ENCODE peak calls at places on chromosomes 11 and 22, in six cellular contexts. P is tibial artery, Z is lung, L is neural progenitor cell, X is AG10803, B is upper lobe of right lung. J is an unnamed sample.

GRCh38 chr22:45007247-45007945 is 2.4 kb downstream of the PHF21B start:
- DNase-seq in B (no peak), X (no peak), L (peak), P (no peak), Z (no peak), J (peak)

GRCh38 chr11:34632105-34632780 is 11.3 kb downstream of the EHF start:
- DNase-seq in Z (no peak), B (no peak), L (peak), P (no peak), X (peak), J (no peak)

GRCh38 chr11:67316882-67317364 is 13.6 kb downstream of the SSH3 start:
- DNase-seq in Z (no peak), P (no peak), L (no peak), B (no peak), X (no peak), J (peak)

GRCh38 chr22:23862103-23862502 is 4.4 kb downstream of the SLC2A11 start:
- DNase-seq in P (no peak), L (peak), Z (peak), B (no peak), X (peak), J (peak)

GRCh38 chr11:113884361-113884836 is 9.0 kb upstream of the USP28 start:
- DNase-seq in B (no peak), P (no peak), Z (no peak), L (peak), X (peak), J (peak)

GRCh38 chr22:39117585-39118191 is 20.6 kb downstream of the APOBEC3H start:
- DNase-seq in B (no peak), X (peak), Z (no peak), P (no peak), L (peak), J (peak)

GRCh38 chr11:72975778-72976520 is 161.7 kb downstream of the ATG16L2 start:
- DNase-seq in B (no peak), X (peak), Z (no peak), P (no peak), L (no peak), J (peak)

GRCh38 chr11:31442086-31442485 is 67.3 kb downstream of the IMMP1L start:
- DNase-seq in Z (no peak), L (peak), B (no peak), X (no peak), P (no peak), J (no peak)

GRCh38 chr22:44396021-44396726 is 83.4 kb upstream of the SHISAL1 start:
- DNase-seq in X (no peak), B (peak), Z (no peak), L (no peak), P (peak), J (no peak)

GRCh38 chr11:8841899-8842298 is 69.1 kb upstream of the AKIP1 start:
- DNase-seq in X (no peak), Z (no peak), L (no peak), P (no peak), B (no peak), J (peak)

GRCh38 chr11:22828373-22828772 is 1.2 kb downstream of the SVIP start:
- DNase-seq in Z (no peak), B (no peak), L (no peak), P (no peak), X (no peak), J (no peak)
- H3K4me3 ChIP-seq in Z (no peak), B (peak), L (peak), P (peak), X (no peak), J (no peak)

GRCh38 chr11:13668102-13668956 is at the start of gene FAR1:
- DNase-seq in Z (peak), P (peak), X (peak), B (peak), L (peak), J (peak)
- TF ChIP-seq CTCF in Z (peak), P (peak), X (peak), B (peak), L (peak), J (peak)

DNA sequence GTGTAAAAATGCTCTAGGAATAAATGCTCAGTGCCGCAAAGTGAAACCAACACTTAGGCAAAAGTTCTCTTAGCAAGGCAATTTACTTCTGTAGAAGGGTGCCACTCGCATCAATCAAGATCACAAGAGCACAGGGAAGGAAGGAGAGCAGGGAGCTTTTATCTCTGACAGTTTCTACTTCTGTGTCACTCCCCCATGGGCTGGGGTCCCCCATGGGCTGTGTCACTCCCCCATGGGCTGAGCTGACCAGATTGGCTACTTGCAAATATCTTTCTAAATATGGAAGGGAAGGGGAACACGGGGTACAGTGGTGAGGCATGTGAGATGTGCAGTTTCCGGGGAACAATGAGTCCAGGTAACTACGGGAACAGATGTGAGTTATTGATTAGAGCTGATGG is 397 bp downstream of the OR52N2 start:
- DNase-seq in B (no peak), P (no peak), X (no peak), L (no peak), Z (no peak), J (peak)
- H3K4me3 ChIP-seq in B (peak), P (peak), X (peak), L (peak), Z (peak), J (peak)

DNA sequence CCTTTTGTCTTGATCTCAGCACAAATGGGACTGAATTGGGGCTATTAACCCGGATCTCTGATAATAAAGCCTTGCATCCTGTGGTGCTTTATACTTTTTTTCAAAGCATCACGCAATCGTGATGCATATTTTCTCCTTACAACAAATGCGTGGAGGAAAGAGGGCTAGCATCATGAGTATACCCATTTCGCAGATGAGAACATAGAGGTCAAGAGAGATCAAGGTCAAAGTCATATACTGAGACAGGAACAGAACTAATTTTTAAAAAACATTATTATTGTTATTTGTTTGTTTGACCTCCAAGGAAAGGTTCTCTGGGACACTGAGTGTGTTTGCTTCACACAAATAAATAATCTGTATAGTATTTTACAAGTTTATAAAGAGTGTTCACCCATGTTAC is 191.2 kb downstream of the ST3GAL4 start:
- DNase-seq in P (no peak), X (no peak), Z (no peak), B (no peak), L (no peak), J (no peak)
- TF ChIP-seq CTCF in P (no peak), X (no peak), Z (no peak), B (no peak), L (no peak), J (no peak)

GRCh38 chr22:46055851-46056168 is 78.8 kb upstream of the WNT7B start:
- DNase-seq in B (no peak), X (no peak), Z (no peak), P (peak), L (no peak), J (no peak)
- H3K4me3 ChIP-seq in B (peak), X (peak), Z (no peak), P (peak), L (no peak), J (no peak)

GRCh38 chr11:118290923-118291322 is 13.6 kb upstream of the CD3E start:
- DNase-seq in B (no peak), X (no peak), P (peak), L (peak), Z (peak), J (peak)
- TF ChIP-seq CTCF in B (peak), X (peak), P (no peak), L (peak), Z (peak), J (peak)

DNA sequence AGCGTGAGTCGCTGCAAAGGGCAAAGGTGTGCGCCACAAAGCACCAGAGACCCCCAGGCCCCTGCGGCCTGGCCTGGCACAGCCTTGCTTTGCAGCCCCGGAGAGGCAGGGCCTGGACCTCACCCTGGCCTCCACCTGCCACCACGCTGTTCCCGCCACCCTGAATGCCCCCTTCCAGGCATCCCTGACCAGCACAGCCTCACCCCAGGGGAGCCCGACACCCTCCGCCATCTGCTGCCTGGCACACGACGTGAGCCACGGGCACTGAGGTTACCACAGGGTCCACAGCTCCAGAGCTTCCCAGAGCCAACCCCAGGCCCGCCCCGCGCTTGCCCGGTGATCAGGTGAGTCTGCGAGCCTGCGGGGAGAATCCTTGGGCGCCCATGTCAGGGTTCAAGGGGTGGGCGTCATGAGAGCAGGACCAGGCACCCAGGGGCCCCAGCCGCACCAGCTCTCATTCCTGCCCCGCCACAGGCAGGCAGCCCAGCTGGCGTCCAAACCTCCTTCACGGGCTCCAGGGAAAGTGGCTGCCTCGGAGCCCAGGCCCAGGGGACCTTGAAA is 171.3 kb downstream of the BRD1 start:
- DNase-seq in B (peak), Z (no peak), P (no peak), L (no peak), X (no peak), J (no peak)
- H3K4me3 ChIP-seq in B (peak), Z (peak), P (peak), L (no peak), X (no peak), J (no peak)

GRCh38 chr11:99366476-99366992 is 345.8 kb downstream of the CNTN5 start:
- DNase-seq in B (no peak), P (no peak), L (no peak), X (no peak), Z (no peak), J (no peak)
- TF ChIP-seq CTCF in B (no peak), P (no peak), L (no peak), X (no peak), Z (no peak), J (no peak)

GRCh38 chr11:1254733-1255132 is 31.9 kb downstream of the MUC5B start:
- DNase-seq in B (no peak), L (no peak), X (no peak), Z (no peak), P (no peak), J (no peak)

GRCh38 chr11:1255151-1255550 is 32.3 kb downstream of the MUC5B start:
- DNase-seq in Z (no peak), X (no peak), B (no peak), L (no peak), P (no peak), J (no peak)

GRCh38 chr11:1257366-1257765 is 34.5 kb downstream of the MUC5B start:
- DNase-seq in X (no peak), Z (no peak), P (no peak), L (no peak), B (no peak), J (no peak)

GRCh38 chr11:1257916-1258315 is 35.0 kb downstream of the MUC5B start:
- DNase-seq in B (no peak), Z (no peak), X (no peak), L (no peak), P (no peak), J (no peak)

GRCh38 chr11:1256257-1257045 is 33.6 kb downstream of the MUC5B start:
- DNase-seq in Z (no peak), B (no peak), L (no peak), P (no peak), X (no peak), J (no peak)
- H3K4me3 ChIP-seq in Z (no peak), B (no peak), L (no peak), P (no peak), X (no peak), J (no peak)

GRCh38 chr11:79052539-79052938 is 388.3 kb downstream of the TENM4 start:
- DNase-seq in X (no peak), Z (no peak), B (no peak), L (peak), P (no peak), J (peak)
- TF ChIP-seq CTCF in X (peak), Z (no peak), B (no peak), L (peak), P (no peak), J (peak)

J was measured in choroid plexus epithelial cell.